ENCODE peak calls at places on chromosomes 5 and 9, in six cellular contexts. One of them, this sample, is unnamed.

GRCh38 chr9:72579190-72579589 is 57.8 kb downstream of the TMC1 start:
- DNase-seq in hypothalamus: no peak
- DNase-seq in AG04450: no peak
- DNase-seq in activated T-helper 2 cell treated with anti-CD3 and anti-CD28 coated beads, Interferon-gamma antibody, Interleukin-2, Interleukin-4, amounts not matched to agents 10 μg/mL and 5 μg/mL and 100 μg/mL, durations not matched to agents 14 hours and 24 hours and 36 hours: no peak
- DNase-seq in GM18507: no peak
- DNase-seq in NAMALWA: no peak
- DNase-seq in this sample: no peak

GRCh38 chr5:117623042-117623815 is 1048.6 kb upstream of the SEMA6A start:
- DNase-seq in hypothalamus: no peak
- DNase-seq in AG04450: no peak
- DNase-seq in activated T-helper 2 cell treated with anti-CD3 and anti-CD28 coated beads, Interferon-gamma antibody, Interleukin-2, Interleukin-4, amounts not matched to agents 10 μg/mL and 5 μg/mL and 100 μg/mL, durations not matched to agents 14 hours and 24 hours and 36 hours: no peak
- DNase-seq in GM18507: no peak
- DNase-seq in NAMALWA: no peak
- DNase-seq in this sample: no peak

GRCh38 chr9:10268500-10269485 is 344.0 kb downstream of the PTPRD start:
- DNase-seq in hypothalamus: peak
- DNase-seq in AG04450: no peak
- DNase-seq in activated T-helper 2 cell treated with anti-CD3 and anti-CD28 coated beads, Interferon-gamma antibody, Interleukin-2, Interleukin-4, amounts not matched to agents 10 μg/mL and 5 μg/mL and 100 μg/mL, durations not matched to agents 14 hours and 24 hours and 36 hours: no peak
- DNase-seq in GM18507: no peak
- DNase-seq in NAMALWA: peak
- DNase-seq in this sample: no peak

GRCh38 chr5:83711982-83712601 is 8.6 kb downstream of the HAPLN1 start:
- DNase-seq in hypothalamus: no peak
- DNase-seq in AG04450: no peak
- DNase-seq in activated T-helper 2 cell treated with anti-CD3 and anti-CD28 coated beads, Interferon-gamma antibody, Interleukin-2, Interleukin-4, amounts not matched to agents 10 μg/mL and 5 μg/mL and 100 μg/mL, durations not matched to agents 14 hours and 24 hours and 36 hours: no peak
- DNase-seq in GM18507: peak
- DNase-seq in NAMALWA: peak
- DNase-seq in this sample: no peak

GRCh38 chr5:126988021-126988569 is 42.3 kb downstream of the MARCHF3 start:
- DNase-seq in hypothalamus: no peak
- DNase-seq in AG04450: no peak
- DNase-seq in activated T-helper 2 cell treated with anti-CD3 and anti-CD28 coated beads, Interferon-gamma antibody, Interleukin-2, Interleukin-4, amounts not matched to agents 10 μg/mL and 5 μg/mL and 100 μg/mL, durations not matched to agents 14 hours and 24 hours and 36 hours: peak
- DNase-seq in GM18507: no peak
- DNase-seq in NAMALWA: peak
- DNase-seq in this sample: peak

GRCh38 chr9:135819905-135820304 is 87.4 kb downstream of the CAMSAP1 start:
- DNase-seq in hypothalamus: no peak
- DNase-seq in AG04450: no peak
- DNase-seq in activated T-helper 2 cell treated with anti-CD3 and anti-CD28 coated beads, Interferon-gamma antibody, Interleukin-2, Interleukin-4, amounts not matched to agents 10 μg/mL and 5 μg/mL and 100 μg/mL, durations not matched to agents 14 hours and 24 hours and 36 hours: no peak
- DNase-seq in GM18507: no peak
- DNase-seq in NAMALWA: no peak
- DNase-seq in this sample: no peak

GRCh38 chr5:177116631-177117373 is 16.8 kb upstream of the NSD1 start:
- DNase-seq in hypothalamus: peak
- DNase-seq in AG04450: no peak
- DNase-seq in activated T-helper 2 cell treated with anti-CD3 and anti-CD28 coated beads, Interferon-gamma antibody, Interleukin-2, Interleukin-4, amounts not matched to agents 10 μg/mL and 5 μg/mL and 100 μg/mL, durations not matched to agents 14 hours and 24 hours and 36 hours: peak
- DNase-seq in GM18507: peak
- DNase-seq in NAMALWA: no peak
- DNase-seq in this sample: peak

GRCh38 chr9:127142291-127142690 is 19.9 kb upstream of the ANGPTL2 start:
- DNase-seq in hypothalamus: no peak
- DNase-seq in AG04450: no peak
- DNase-seq in activated T-helper 2 cell treated with anti-CD3 and anti-CD28 coated beads, Interferon-gamma antibody, Interleukin-2, Interleukin-4, amounts not matched to agents 10 μg/mL and 5 μg/mL and 100 μg/mL, durations not matched to agents 14 hours and 24 hours and 36 hours: no peak
- DNase-seq in GM18507: no peak
- DNase-seq in NAMALWA: no peak
- DNase-seq in this sample: no peak

GRCh38 chr9:95753762-95754465 is 121.6 kb upstream of the ERCC6L2 start:
- DNase-seq in hypothalamus: no peak
- DNase-seq in AG04450: no peak
- DNase-seq in activated T-helper 2 cell treated with anti-CD3 and anti-CD28 coated beads, Interferon-gamma antibody, Interleukin-2, Interleukin-4, amounts not matched to agents 10 μg/mL and 5 μg/mL and 100 μg/mL, durations not matched to agents 14 hours and 24 hours and 36 hours: no peak
- DNase-seq in GM18507: no peak
- DNase-seq in NAMALWA: no peak
- DNase-seq in this sample: no peak

GRCh38 chr9:32587901-32588300 is 14.9 kb upstream of the NDUFB6 start:
- DNase-seq in hypothalamus: no peak
- DNase-seq in AG04450: peak
- DNase-seq in activated T-helper 2 cell treated with anti-CD3 and anti-CD28 coated beads, Interferon-gamma antibody, Interleukin-2, Interleukin-4, amounts not matched to agents 10 μg/mL and 5 μg/mL and 100 μg/mL, durations not matched to agents 14 hours and 24 hours and 36 hours: no peak
- DNase-seq in GM18507: no peak
- DNase-seq in NAMALWA: no peak
- DNase-seq in this sample: no peak

GRCh38 chr5:85069659-85070640 is 685.3 kb upstream of the EDIL3 start:
- DNase-seq in hypothalamus: no peak
- DNase-seq in AG04450: no peak
- DNase-seq in activated T-helper 2 cell treated with anti-CD3 and anti-CD28 coated beads, Interferon-gamma antibody, Interleukin-2, Interleukin-4, amounts not matched to agents 10 μg/mL and 5 μg/mL and 100 μg/mL, durations not matched to agents 14 hours and 24 hours and 36 hours: no peak
- DNase-seq in GM18507: no peak
- DNase-seq in NAMALWA: no peak
- DNase-seq in this sample: no peak

GRCh38 chr5:106086352-106086751 is 1584.4 kb downstream of the EFNA5 start:
- DNase-seq in hypothalamus: no peak
- DNase-seq in AG04450: no peak
- DNase-seq in activated T-helper 2 cell treated with anti-CD3 and anti-CD28 coated beads, Interferon-gamma antibody, Interleukin-2, Interleukin-4, amounts not matched to agents 10 μg/mL and 5 μg/mL and 100 μg/mL, durations not matched to agents 14 hours and 24 hours and 36 hours: no peak
- DNase-seq in GM18507: no peak
- DNase-seq in NAMALWA: no peak
- DNase-seq in this sample: no peak

GRCh38 chr9:130282000-130282700 is 16.6 kb downstream of the HMCN2 start:
- DNase-seq in hypothalamus: no peak
- DNase-seq in AG04450: no peak
- DNase-seq in activated T-helper 2 cell treated with anti-CD3 and anti-CD28 coated beads, Interferon-gamma antibody, Interleukin-2, Interleukin-4, amounts not matched to agents 10 μg/mL and 5 μg/mL and 100 μg/mL, durations not matched to agents 14 hours and 24 hours and 36 hours: no peak
- DNase-seq in GM18507: no peak
- DNase-seq in NAMALWA: no peak
- DNase-seq in this sample: no peak

GRCh38 chr5:10454591-10455272 is 13.1 kb downstream of the ROPN1L start:
- DNase-seq in hypothalamus: no peak
- DNase-seq in AG04450: no peak
- DNase-seq in activated T-helper 2 cell treated with anti-CD3 and anti-CD28 coated beads, Interferon-gamma antibody, Interleukin-2, Interleukin-4, amounts not matched to agents 10 μg/mL and 5 μg/mL and 100 μg/mL, durations not matched to agents 14 hours and 24 hours and 36 hours: no peak
- DNase-seq in GM18507: no peak
- DNase-seq in NAMALWA: no peak
- DNase-seq in this sample: no peak

GRCh38 chr5:1021136-1021968 is 12.8 kb downstream of the NKD2 start:
- DNase-seq in hypothalamus: no peak
- DNase-seq in AG04450: no peak
- DNase-seq in activated T-helper 2 cell treated with anti-CD3 and anti-CD28 coated beads, Interferon-gamma antibody, Interleukin-2, Interleukin-4, amounts not matched to agents 10 μg/mL and 5 μg/mL and 100 μg/mL, durations not matched to agents 14 hours and 24 hours and 36 hours: no peak
- DNase-seq in GM18507: no peak
- DNase-seq in NAMALWA: peak
- DNase-seq in this sample: no peak

GRCh38 chr9:38074441-38074943 is 5.5 kb upstream of the SHB start:
- DNase-seq in hypothalamus: no peak
- DNase-seq in AG04450: peak
- DNase-seq in activated T-helper 2 cell treated with anti-CD3 and anti-CD28 coated beads, Interferon-gamma antibody, Interleukin-2, Interleukin-4, amounts not matched to agents 10 μg/mL and 5 μg/mL and 100 μg/mL, durations not matched to agents 14 hours and 24 hours and 36 hours: no peak
- DNase-seq in GM18507: no peak
- DNase-seq in NAMALWA: no peak
- DNase-seq in this sample: no peak

GRCh38 chr9:109454601-109455155 is 43.4 kb downstream of the PTPN3 start:
- DNase-seq in hypothalamus: no peak
- DNase-seq in AG04450: no peak
- DNase-seq in activated T-helper 2 cell treated with anti-CD3 and anti-CD28 coated beads, Interferon-gamma antibody, Interleukin-2, Interleukin-4, amounts not matched to agents 10 μg/mL and 5 μg/mL and 100 μg/mL, durations not matched to agents 14 hours and 24 hours and 36 hours: no peak
- DNase-seq in GM18507: no peak
- DNase-seq in NAMALWA: no peak
- DNase-seq in this sample: no peak

GRCh38 chr5:59204114-59204897 is 621.4 kb downstream of the RAB3C start:
- DNase-seq in hypothalamus: no peak
- DNase-seq in AG04450: no peak
- DNase-seq in activated T-helper 2 cell treated with anti-CD3 and anti-CD28 coated beads, Interferon-gamma antibody, Interleukin-2, Interleukin-4, amounts not matched to agents 10 μg/mL and 5 μg/mL and 100 μg/mL, durations not matched to agents 14 hours and 24 hours and 36 hours: no peak
- DNase-seq in GM18507: no peak
- DNase-seq in NAMALWA: no peak
- DNase-seq in this sample: no peak

GRCh38 chr5:18807256-18808193 is 1173.3 kb downstream of the TAF11L14 start:
- DNase-seq in hypothalamus: no peak
- DNase-seq in AG04450: no peak
- DNase-seq in activated T-helper 2 cell treated with anti-CD3 and anti-CD28 coated beads, Interferon-gamma antibody, Interleukin-2, Interleukin-4, amounts not matched to agents 10 μg/mL and 5 μg/mL and 100 μg/mL, durations not matched to agents 14 hours and 24 hours and 36 hours: no peak
- DNase-seq in GM18507: no peak
- DNase-seq in NAMALWA: no peak
- DNase-seq in this sample: no peak

GRCh38 chr5:64166201-64166959 is 737 bp downstream of the RNF180 start:
- DNase-seq in hypothalamus: no peak
- DNase-seq in AG04450: no peak
- DNase-seq in activated T-helper 2 cell treated with anti-CD3 and anti-CD28 coated beads, Interferon-gamma antibody, Interleukin-2, Interleukin-4, amounts not matched to agents 10 μg/mL and 5 μg/mL and 100 μg/mL, durations not matched to agents 14 hours and 24 hours and 36 hours: no peak
- DNase-seq in GM18507: no peak
- DNase-seq in NAMALWA: no peak
- DNase-seq in this sample: no peak

GRCh38 chr9:88922091-88922490 is 69.2 kb upstream of the S1PR3 start:
- DNase-seq in hypothalamus: no peak
- DNase-seq in AG04450: no peak
- DNase-seq in activated T-helper 2 cell treated with anti-CD3 and anti-CD28 coated beads, Interferon-gamma antibody, Interleukin-2, Interleukin-4, amounts not matched to agents 10 μg/mL and 5 μg/mL and 100 μg/mL, durations not matched to agents 14 hours and 24 hours and 36 hours: peak
- DNase-seq in GM18507: no peak
- DNase-seq in NAMALWA: peak
- DNase-seq in this sample: peak

GRCh38 chr5:160133071-160133917 is 14.0 kb upstream of the PWWP2A start:
- DNase-seq in hypothalamus: peak
- DNase-seq in AG04450: no peak
- DNase-seq in activated T-helper 2 cell treated with anti-CD3 and anti-CD28 coated beads, Interferon-gamma antibody, Interleukin-2, Interleukin-4, amounts not matched to agents 10 μg/mL and 5 μg/mL and 100 μg/mL, durations not matched to agents 14 hours and 24 hours and 36 hours: no peak
- DNase-seq in GM18507: no peak
- DNase-seq in NAMALWA: no peak
- DNase-seq in this sample: no peak

GRCh38 chr5:39638803-39639202 is 214.0 kb upstream of the DAB2 start:
- DNase-seq in hypothalamus: no peak
- DNase-seq in AG04450: no peak
- DNase-seq in activated T-helper 2 cell treated with anti-CD3 and anti-CD28 coated beads, Interferon-gamma antibody, Interleukin-2, Interleukin-4, amounts not matched to agents 10 μg/mL and 5 μg/mL and 100 μg/mL, durations not matched to agents 14 hours and 24 hours and 36 hours: no peak
- DNase-seq in GM18507: no peak
- DNase-seq in NAMALWA: no peak
- DNase-seq in this sample: no peak

GRCh38 chr9:124551472-124552339 is 44.5 kb upstream of the NR5A1 start:
- DNase-seq in hypothalamus: peak
- DNase-seq in AG04450: peak
- DNase-seq in activated T-helper 2 cell treated with anti-CD3 and anti-CD28 coated beads, Interferon-gamma antibody, Interleukin-2, Interleukin-4, amounts not matched to agents 10 μg/mL and 5 μg/mL and 100 μg/mL, durations not matched to agents 14 hours and 24 hours and 36 hours: no peak
- DNase-seq in GM18507: peak
- DNase-seq in NAMALWA: peak
- DNase-seq in this sample: peak

GRCh38 chr5:82332064-82332855 is 54.1 kb upstream of the RPS23 start:
- DNase-seq in hypothalamus: no peak
- DNase-seq in AG04450: no peak
- DNase-seq in activated T-helper 2 cell treated with anti-CD3 and anti-CD28 coated beads, Interferon-gamma antibody, Interleukin-2, Interleukin-4, amounts not matched to agents 10 μg/mL and 5 μg/mL and 100 μg/mL, durations not matched to agents 14 hours and 24 hours and 36 hours: no peak
- DNase-seq in GM18507: no peak
- DNase-seq in NAMALWA: no peak
- DNase-seq in this sample: no peak

GRCh38 chr9:71446081-71446480 is 322.2 kb downstream of the CEMIP2 start:
- DNase-seq in hypothalamus: no peak
- DNase-seq in AG04450: no peak
- DNase-seq in activated T-helper 2 cell treated with anti-CD3 and anti-CD28 coated beads, Interferon-gamma antibody, Interleukin-2, Interleukin-4, amounts not matched to agents 10 μg/mL and 5 μg/mL and 100 μg/mL, durations not matched to agents 14 hours and 24 hours and 36 hours: no peak
- DNase-seq in GM18507: no peak
- DNase-seq in NAMALWA: no peak
- DNase-seq in this sample: no peak

GRCh38 chr5:5191906-5192305 is 51.8 kb downstream of the ADAMTS16 start:
- DNase-seq in hypothalamus: no peak
- DNase-seq in AG04450: no peak
- DNase-seq in activated T-helper 2 cell treated with anti-CD3 and anti-CD28 coated beads, Interferon-gamma antibody, Interleukin-2, Interleukin-4, amounts not matched to agents 10 μg/mL and 5 μg/mL and 100 μg/mL, durations not matched to agents 14 hours and 24 hours and 36 hours: no peak
- DNase-seq in GM18507: no peak
- DNase-seq in NAMALWA: no peak
- DNase-seq in this sample: no peak

This sample was measured in T-helper 2 cell treated with Interferon-gamma antibody and Interleukin-4, amounts not matched to agents 5 μg/mL and 100 μg/mL, for 36 hours.